ENCODE peak calls at places on chromosomes 13 and 19, in four cellular contexts. L is transverse colon, G is breast epithelium, B is adrenal gland. N is an unnamed sample. For H3K4me1, the result is how much of the 10 kb centered on the place peaks cover.

GRCh38 chr19:33960566-33960965 is 163.9 kb downstream of the KCTD15 start:
- DNase-seq in L (no peak), G (no peak), B (no peak), N (no peak)

GRCh38 chr19:34962945-34963530 is 991 bp downstream of the ZNF792 start:
- DNase-seq in L (no peak), G (no peak), B (no peak), N (no peak)

GRCh38 chr13:98476106-98476505 is 100.8 kb downstream of the STK24 start:
- DNase-seq in L (no peak), G (no peak), B (no peak), N (no peak)

GRCh38 chr13:27012482-27013197 is 159.0 kb downstream of the USP12 start:
- DNase-seq in L (no peak), G (no peak), B (no peak), N (no peak)

GRCh38 chr13:32984857-32985626 is 31.2 kb upstream of the KL start:
- DNase-seq in L (peak), G (peak), B (no peak), N (no peak)

GRCh38 chr13:76380436-76381065 is 505.7 kb downstream of the KCTD12 start:
- DNase-seq in L (no peak), G (no peak), B (no peak), N (no peak)

GRCh38 chr13:44840131-44840530 is 149.1 kb downstream of the NUFIP1 start:
- DNase-seq in L (no peak), G (no peak), B (no peak), N (no peak)

GRCh38 chr13:57128909-57129308 is 11.8 kb upstream of the PRR20A start:
- DNase-seq in L (no peak), G (no peak), B (no peak), N (no peak)

GRCh38 chr13:107554355-107554905 is 660.9 kb downstream of the LIG4 start:
- DNase-seq in L (no peak), G (no peak), B (no peak), N (no peak)

GRCh38 chr13:45292176-45292575 is 48.8 kb downstream of the TPT1 start:
- DNase-seq in L (no peak), G (no peak), B (no peak), N (no peak)

GRCh38 chr19:35529241-35530218 is 1.4 kb upstream of the SBSN start:
- DNase-seq in L (no peak), G (no peak), B (no peak), N (no peak)

GRCh38 chr13:19680751-19681150 is 47.3 kb downstream of the MPHOSPH8 start:
- DNase-seq in L (no peak), G (no peak), B (no peak), N (no peak)

GRCh38 chr19:40305403-40305802 is 20.3 kb upstream of the AKT2 start:
- DNase-seq in L (peak), G (peak), B (peak), N (no peak)

GRCh38 chr13:106532111-106532929 is 3.1 kb downstream of the EFNB2 start:
- DNase-seq in L (no peak), G (no peak), B (no peak), N (no peak)

GRCh38 chr13:43529796-43530195 is 257.0 kb downstream of the ENOX1 start:
- DNase-seq in L (no peak), G (no peak), B (no peak), N (no peak)

GRCh38 chr19:12766051-12766521 is 9.3 kb downstream of the HOOK2 start:
- DNase-seq in L (peak), G (peak), B (peak), N (no peak)

GRCh38 chr13:90171649-90172048 is 1175.8 kb upstream of the MIR17HG start:
- DNase-seq in L (no peak), G (no peak), B (no peak), N (no peak)

GRCh38 chr13:104900186-104900817 is 1635.2 kb downstream of the EFNB2 start:
- DNase-seq in L (no peak), G (no peak), B (no peak), N (no peak)

GRCh38 chr19:45779231-45780145 is 2.8 kb downstream of the DMPK start:
- DNase-seq in L (peak), G (peak), B (peak), N (peak)

GRCh38 chr19:3760871-3761361 is 576 bp downstream of the APBA3 start:
- DNase-seq in L (no peak), G (no peak), B (no peak), N (no peak)

GRCh38 chr19:31351212-31352193 is 2.3 kb upstream of the TSHZ3 start:
- DNase-seq in L (peak), G (no peak), B (peak), N (no peak)

GRCh38 chr13:35690546-35690945 is 214.1 kb upstream of the MAB21L1 start:
- DNase-seq in L (no peak), G (no peak), B (no peak), N (no peak)

GRCh38 chr13:106499905-106500304 is 35.6 kb downstream of the EFNB2 start:
- DNase-seq in L (no peak), G (no peak), B (no peak), N (no peak)

GRCh38 chr13:50518791-50519201 is 324.7 kb downstream of the DLEU7 start:
- DNase-seq in L (no peak), G (no peak), B (no peak), N (no peak)

GRCh38 chr19:9130965-9131364 is 4.2 kb upstream of the OR7G3 start:
- DNase-seq in L (no peak), G (no peak), B (no peak), N (no peak)

GRCh38 chr19:18202759-18203407 is 959 bp downstream of the RAB3A start:
- DNase-seq in L (peak), G (no peak), B (peak), N (no peak)

GRCh38 chr13:104833221-104833620 is 1702.2 kb downstream of the EFNB2 start:
- DNase-seq in L (no peak), G (no peak), B (no peak), N (no peak)

GRCh38 chr13:93080166-93080565 is 146.4 kb upstream of the GPC6 start:
- DNase-seq in L (no peak), G (no peak), B (no peak), N (no peak)

GRCh38 chr19:45090034-45090433 is 2.9 kb upstream of the PPP1R37 start:
- DNase-seq in L (no peak), G (no peak), B (no peak), N (no peak)

GRCh38 chr19:33052352-33052972 is 12.2 kb downstream of the RHPN2 start:
- DNase-seq in L (peak), G (no peak), B (no peak), N (no peak)

GRCh38 chr19:2631213-2631821 is 71.2 kb downstream of the GNG7 start:
- DNase-seq in L (no peak), G (no peak), B (peak), N (no peak)
- H3K27ac ChIP-seq in L (no peak), G (peak), B (peak), N (no peak)

GRCh38 chr13:23751195-23751594 is 138.0 kb downstream of the MIPEP start:
- DNase-seq in L (no peak), G (no peak), B (no peak), N (no peak)
- H3K4me3 ChIP-seq in L (no peak), G (no peak), B (no peak), N (no peak)

GRCh38 chr13:113874177-113874576 is 10.3 kb upstream of the GAS6 start:
- DNase-seq in L (no peak), G (no peak), B (no peak), N (no peak)
- H3K4me1 ChIP-seq in L (under half), G (under half), B (under half), N (under half)

DNA sequence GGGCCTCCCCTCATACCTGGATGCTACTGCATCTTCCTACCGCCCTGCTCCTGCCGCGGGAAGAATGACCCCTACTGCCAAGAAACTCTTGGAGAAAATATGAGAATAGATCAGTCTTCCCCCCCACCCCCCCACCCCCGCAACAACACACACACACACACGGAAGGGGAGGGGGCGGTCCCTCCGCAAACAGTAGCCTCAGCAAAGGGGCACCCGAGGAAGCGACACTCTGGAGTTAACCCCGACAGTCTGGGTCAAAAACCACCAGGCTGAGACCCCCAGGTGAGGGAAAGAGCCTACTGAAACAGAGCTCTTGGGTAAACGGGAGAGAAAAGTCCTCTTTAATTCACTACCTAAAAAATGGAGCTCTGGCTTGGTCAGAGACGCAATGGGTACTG is 1.2 kb downstream of the MED26 start:
- DNase-seq in L (no peak), G (no peak), B (no peak), N (no peak)
- H3K27ac ChIP-seq in L (peak), G (peak), B (peak), N (no peak)

GRCh38 chr19:38691938-38692457 is 44.5 kb downstream of the ACTN4 start:
- DNase-seq in L (peak), G (no peak), B (no peak), N (peak)
- H3K4me3 ChIP-seq in L (no peak), G (no peak), B (no peak), N (peak)

DNA sequence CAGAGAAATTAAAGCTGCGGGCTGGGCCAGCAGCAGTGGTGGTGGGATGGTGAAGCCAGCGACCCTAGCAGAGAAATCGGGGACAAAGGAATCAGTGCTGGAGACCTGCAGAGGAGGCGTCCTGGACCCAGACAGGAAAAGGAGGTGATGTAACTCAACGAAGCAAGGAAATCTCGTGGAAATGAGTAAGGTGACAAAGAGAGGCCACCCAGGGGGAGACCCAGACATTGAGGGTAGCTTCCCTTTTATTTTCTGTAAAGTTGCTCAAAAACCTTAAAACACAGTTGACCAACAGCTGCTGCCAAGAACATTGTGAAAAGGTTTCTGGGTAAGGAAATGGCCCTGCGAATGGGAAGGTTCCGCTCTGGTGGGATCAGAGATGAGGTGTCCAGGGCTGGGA is 13.3 kb upstream of the RETN start:
- DNase-seq in L (no peak), G (no peak), B (no peak), N (no peak)
- H3K4me1 ChIP-seq in L (under half), G (under half), B (under half), N (under half)

GRCh38 chr19:41863209-41863931 is 3.3 kb downstream of the RPS19 start:
- DNase-seq in L (no peak), G (no peak), B (no peak), N (no peak)

GRCh38 chr19:41861098-41861768 is 1.2 kb downstream of the RPS19 start:
- DNase-seq in L (no peak), G (no peak), B (no peak), N (no peak)

GRCh38 chr19:41860419-41861097 is 503 bp downstream of the RPS19 start:
- DNase-seq in L (no peak), G (no peak), B (peak), N (no peak)

GRCh38 chr19:41862445-41862986 is 2.5 kb downstream of the RPS19 start:
- DNase-seq in L (no peak), G (no peak), B (no peak), N (no peak)

DNA sequence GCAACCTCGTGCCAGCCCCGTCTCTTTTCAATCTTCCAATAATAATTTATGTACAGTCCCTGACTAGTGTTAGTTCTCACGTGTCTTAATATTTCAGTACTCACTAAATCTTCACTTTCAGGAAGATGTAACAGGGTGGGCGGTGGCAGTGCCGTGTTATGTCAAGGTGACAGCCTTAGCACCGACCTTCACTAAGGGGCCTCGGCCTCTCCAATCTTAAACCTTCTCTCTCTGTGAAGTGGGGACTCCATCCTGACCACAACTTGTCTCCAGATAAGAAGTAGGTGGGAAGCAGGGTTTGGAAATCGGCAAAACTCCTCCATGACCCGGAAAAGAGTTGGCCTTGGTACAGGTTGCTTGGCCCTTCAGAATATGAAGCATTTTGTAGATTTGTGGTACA is 1.8 kb downstream of the RPS19 start:
- DNase-seq in L (no peak), G (no peak), B (no peak), N (no peak)
- H3K27ac ChIP-seq in L (no peak), G (no peak), B (peak), N (no peak)

DNA sequence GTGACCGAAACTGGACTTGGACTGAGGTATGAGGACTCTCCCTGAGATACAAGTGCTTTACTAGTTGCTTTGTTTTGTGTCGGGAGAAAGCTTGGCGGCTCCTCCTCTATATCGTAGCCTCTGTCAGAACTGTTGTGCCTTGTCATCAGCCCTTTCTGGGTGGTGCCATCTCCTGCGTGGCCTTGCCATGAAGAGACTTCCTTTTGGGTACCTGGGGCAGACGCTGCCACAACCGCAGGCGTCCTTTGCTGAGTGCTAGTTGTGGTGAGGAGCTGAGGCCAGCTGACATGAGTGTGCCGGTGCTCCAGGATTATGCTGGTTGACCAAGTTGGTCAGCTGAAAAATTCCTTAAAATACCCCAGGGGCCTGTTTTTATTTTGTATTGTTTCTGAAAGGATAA is 124.5 kb downstream of the AKAP11 start:
- DNase-seq in L (no peak), G (no peak), B (no peak), N (no peak)
- H3K4me3 ChIP-seq in L (no peak), G (no peak), B (no peak), N (no peak)

N was measured in thoracic aorta.